ENCODE peak calls at places on chromosomes 5 and 9, in ten cellular contexts. M is progenitor cell of endocrine pancreas, A is fibroblast of mammary gland, G is colonic mucosa, R is MCF 10A, B is IMR-90, D is uterus, W is A549, X is D721Med, C is fibroblast of pulmonary artery. N is an unnamed sample.

GRCh38 chr9:37197158-37198033 is 77.0 kb downstream of the ZCCHC7 start:
- DNase-seq in M (no peak), A (peak), G (no peak), R (peak), B (peak), D (no peak), W (no peak), X (peak), C (peak), N (no peak)

GRCh38 chr5:27908341-27908740 is 870.0 kb upstream of the CDH9 start:
- DNase-seq in M (no peak), A (no peak), G (no peak), R (peak), B (no peak), D (no peak), W (no peak), X (no peak), C (no peak), N (no peak)

GRCh38 chr5:148027505-148027904 is 36.3 kb upstream of the SPINK5 start:
- DNase-seq in M (no peak), A (no peak), G (no peak), R (no peak), B (no peak), D (no peak), W (no peak), X (no peak), C (no peak), N (no peak)

GRCh38 chr9:93084471-93084881 is 11.5 kb upstream of the CARD19 start:
- DNase-seq in M (no peak), A (no peak), G (peak), R (no peak), B (no peak), D (no peak), W (no peak), X (peak), C (no peak), N (no peak)

GRCh38 chr9:108865037-108865436 is 3.0 kb downstream of the ACTL7A start:
- DNase-seq in M (no peak), A (peak), G (no peak), R (peak), B (no peak), D (no peak), W (no peak), X (no peak), C (no peak), N (no peak)

GRCh38 chr9:120152295-120152694 is 427.7 kb downstream of the CDK5RAP2 start:
- DNase-seq in M (no peak), A (peak), G (no peak), R (no peak), B (no peak), D (no peak), W (no peak), X (no peak), C (no peak), N (no peak)

GRCh38 chr9:127608104-127608966 is 3.7 kb upstream of the STXBP1 start:
- DNase-seq in M (peak), A (peak), G (peak), R (peak), B (peak), D (peak), W (peak), X (peak), C (peak), N (peak)

GRCh38 chr5:118311103-118311502 is 677.2 kb downstream of the DTWD2 start:
- DNase-seq in M (no peak), A (no peak), G (no peak), R (no peak), B (no peak), D (no peak), W (no peak), X (no peak), C (no peak), N (no peak)

GRCh38 chr5:61816585-61817450 is 484.8 kb downstream of the ZSWIM6 start:
- DNase-seq in M (no peak), A (no peak), G (no peak), R (no peak), B (no peak), D (no peak), W (no peak), X (no peak), C (no peak), N (no peak)

GRCh38 chr9:68964102-68964541 is 49.8 kb downstream of the PRKACG start:
- DNase-seq in M (no peak), A (no peak), G (peak), R (no peak), B (no peak), D (no peak), W (no peak), X (no peak), C (no peak), N (no peak)

GRCh38 chr9:129910628-129911567 is 75.6 kb downstream of the USP20 start:
- DNase-seq in M (no peak), A (peak), G (no peak), R (peak), B (peak), D (no peak), W (peak), X (no peak), C (peak), N (no peak)

GRCh38 chr5:35457912-35458823 is 159.5 kb upstream of the SPEF2 start:
- DNase-seq in M (no peak), A (no peak), G (no peak), R (no peak), B (no peak), D (no peak), W (no peak), X (no peak), C (no peak), N (no peak)

GRCh38 chr9:36050472-36050871 is 13.8 kb downstream of the RECK start:
- DNase-seq in M (no peak), A (no peak), G (no peak), R (no peak), B (no peak), D (no peak), W (no peak), X (no peak), C (no peak), N (no peak)

GRCh38 chr9:95087659-95088242 is 229.8 kb downstream of the FANCC start:
- DNase-seq in M (no peak), A (no peak), G (no peak), R (peak), B (no peak), D (no peak), W (peak), X (no peak), C (no peak), N (peak)

GRCh38 chr5:13331585-13331984 is 612.9 kb downstream of the DNAH5 start:
- DNase-seq in M (no peak), A (no peak), G (no peak), R (no peak), B (no peak), D (no peak), W (no peak), X (no peak), C (no peak), N (no peak)

GRCh38 chr5:132736853-132737833 is at the start of gene KIF3A:
- DNase-seq in M (peak), A (peak), G (peak), R (peak), B (peak), D (peak), W (peak), X (peak), C (peak), N (peak)

GRCh38 chr9:26026423-26027100 is 348.3 kb upstream of the TUSC1 start:
- DNase-seq in M (no peak), A (no peak), G (no peak), R (no peak), B (no peak), D (no peak), W (no peak), X (no peak), C (no peak), N (no peak)

GRCh38 chr5:151799407-151799806 is 27.7 kb downstream of the G3BP1 start:
- DNase-seq in M (no peak), A (peak), G (no peak), R (peak), B (peak), D (no peak), W (no peak), X (no peak), C (peak), N (no peak)

GRCh38 chr5:170225326-170226137 is 7.3 kb upstream of the C5orf58 start:
- DNase-seq in M (peak), A (peak), G (peak), R (peak), B (peak), D (peak), W (peak), X (no peak), C (peak), N (peak)

GRCh38 chr9:36893148-36893547 is 140.9 kb downstream of the PAX5 start:
- DNase-seq in M (no peak), A (no peak), G (no peak), R (no peak), B (no peak), D (no peak), W (no peak), X (no peak), C (no peak), N (no peak)

GRCh38 chr9:82695704-82696103 is 367.2 kb downstream of the RASEF start:
- DNase-seq in M (no peak), A (no peak), G (no peak), R (no peak), B (no peak), D (no peak), W (no peak), X (no peak), C (no peak), N (no peak)

GRCh38 chr5:34044950-34045525 is 2.0 kb upstream of the C1QTNF3 start:
- DNase-seq in M (no peak), A (peak), G (no peak), R (no peak), B (no peak), D (no peak), W (no peak), X (no peak), C (no peak), N (no peak)

GRCh38 chr9:98216391-98216790 is 24.0 kb upstream of the CORO2A start:
- DNase-seq in M (no peak), A (no peak), G (no peak), R (no peak), B (no peak), D (no peak), W (no peak), X (no peak), C (no peak), N (no peak)

GRCh38 chr5:59542841-59543825 is 350.4 kb downstream of the PDE4D start:
- DNase-seq in M (no peak), A (peak), G (peak), R (no peak), B (no peak), D (peak), W (no peak), X (no peak), C (peak), N (peak)

GRCh38 chr5:96871022-96871388 is 5.3 kb upstream of the ERAP2 start:
- DNase-seq in M (no peak), A (no peak), G (no peak), R (no peak), B (no peak), D (no peak), W (no peak), X (no peak), C (no peak), N (no peak)

GRCh38 chr5:37825334-37825915 is 14.4 kb downstream of the GDNF start:
- DNase-seq in M (no peak), A (no peak), G (no peak), R (no peak), B (no peak), D (no peak), W (no peak), X (no peak), C (no peak), N (no peak)

GRCh38 chr9:27572036-27572435 is 1.2 kb downstream of the C9orf72 start:
- DNase-seq in M (no peak), A (no peak), G (no peak), R (no peak), B (no peak), D (no peak), W (no peak), X (no peak), C (no peak), N (no peak)

GRCh38 chr5:82793808-82794419 is 283.3 kb downstream of the TMEM167A start:
- DNase-seq in M (no peak), A (peak), G (peak), R (peak), B (peak), D (no peak), W (peak), X (no peak), C (peak), N (peak)

GRCh38 chr9:7042124-7042523 is 284.4 kb downstream of the KDM4C start:
- DNase-seq in M (no peak), A (peak), G (no peak), R (peak), B (peak), D (no peak), W (no peak), X (no peak), C (no peak), N (no peak)

DNA sequence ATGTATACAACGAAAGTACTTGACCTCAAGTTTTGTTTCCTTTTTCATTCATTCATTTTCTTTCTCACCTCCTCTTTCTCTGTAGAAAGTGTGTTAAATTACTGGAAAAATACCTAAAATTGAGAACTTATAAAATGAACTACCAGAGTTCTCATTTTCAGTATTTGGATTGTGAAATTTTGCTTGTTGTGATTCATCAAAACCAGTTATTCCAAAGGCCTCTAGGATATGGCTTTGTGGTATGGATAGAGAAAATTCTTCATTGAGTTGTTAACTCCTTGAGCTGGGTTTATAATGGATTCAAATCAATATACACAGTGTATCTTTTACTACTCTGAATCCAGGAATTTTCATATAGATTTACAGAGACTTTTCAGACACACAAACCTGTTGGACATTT is 287.6 kb downstream of the KDM4C start:
- DNase-seq in M (no peak), A (peak), G (no peak), R (peak), B (peak), D (no peak), W (no peak), X (no peak), C (peak), N (no peak)
- TF ChIP-seq CTCF in M (no peak), A (no peak), G (no peak), R (no peak), B (no peak), D (no peak), W (no peak), X (no peak), C (no peak), N (no peak)

GRCh38 chr9:136343121-136343883 is 16.0 kb downstream of the GPSM1 start:
- DNase-seq in M (no peak), A (no peak), G (no peak), R (no peak), B (no peak), D (no peak), W (no peak), X (no peak), C (no peak), N (peak)

GRCh38 chr9:136343884-136344269 is 16.5 kb downstream of the GPSM1 start:
- DNase-seq in M (no peak), A (no peak), G (no peak), R (no peak), B (no peak), D (no peak), W (no peak), X (no peak), C (no peak), N (no peak)

GRCh38 chr9:136341769-136342168 is 14.4 kb downstream of the GPSM1 start:
- DNase-seq in M (no peak), A (no peak), G (no peak), R (no peak), B (no peak), D (no peak), W (no peak), X (no peak), C (no peak), N (no peak)

GRCh38 chr9:136341042-136341655 is 13.8 kb downstream of the GPSM1 start:
- DNase-seq in M (no peak), A (no peak), G (no peak), R (no peak), B (no peak), D (no peak), W (no peak), X (no peak), C (no peak), N (peak)

DNA sequence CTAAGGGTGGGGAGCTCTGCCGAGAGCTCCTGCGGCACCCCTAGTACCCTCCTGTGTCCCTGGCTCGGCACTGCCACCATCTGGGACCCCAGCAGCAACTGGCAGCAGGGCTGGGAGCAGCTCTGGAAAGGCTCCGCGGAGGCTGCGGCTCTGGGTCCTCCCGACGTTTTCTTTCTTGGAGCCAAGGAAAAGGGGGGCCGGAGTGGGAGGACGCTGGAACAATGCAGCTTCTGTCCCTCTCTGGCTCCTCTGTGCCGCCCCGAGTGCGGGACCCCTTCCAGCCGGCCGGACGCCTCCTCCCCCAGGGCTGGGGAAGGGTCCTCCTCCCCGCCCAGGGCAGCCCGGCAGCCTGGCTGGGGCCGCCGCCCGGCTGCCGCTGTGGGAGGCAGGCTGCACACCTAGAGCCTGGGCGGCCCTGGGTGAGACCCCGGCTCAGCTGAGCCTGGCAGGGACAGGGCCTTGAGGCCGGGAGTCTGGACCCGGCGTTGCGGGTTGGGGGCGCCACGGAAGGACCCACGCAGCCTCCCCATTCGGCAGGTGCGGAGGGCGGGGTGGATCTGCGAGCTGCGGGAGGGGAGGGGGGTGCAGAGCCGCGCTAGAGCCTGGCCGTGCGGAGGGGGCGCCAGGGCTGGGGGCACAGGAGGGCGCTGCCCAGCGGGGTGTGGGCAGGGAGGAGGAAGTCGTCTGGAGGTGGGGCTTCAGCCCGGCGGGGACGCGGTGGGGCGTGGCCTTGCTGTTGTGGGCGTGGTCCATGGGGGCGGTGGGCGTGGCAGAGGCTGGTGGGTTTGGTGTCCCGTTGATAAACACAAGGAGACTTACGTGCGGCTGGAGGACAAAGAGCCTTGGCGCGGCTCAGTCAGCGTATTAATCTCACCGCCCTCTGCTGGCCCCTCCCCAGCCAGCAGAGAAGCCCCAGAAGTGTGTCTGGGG is 15.1 kb downstream of the GPSM1 start:
- DNase-seq in M (peak), A (peak), G (peak), R (peak), B (peak), D (peak), W (no peak), X (no peak), C (peak), N (peak)
- TF ChIP-seq CTCF in M (no peak), A (no peak), G (no peak), R (no peak), B (peak), D (no peak), W (no peak), X (no peak), C (no peak), N (no peak)

DNA sequence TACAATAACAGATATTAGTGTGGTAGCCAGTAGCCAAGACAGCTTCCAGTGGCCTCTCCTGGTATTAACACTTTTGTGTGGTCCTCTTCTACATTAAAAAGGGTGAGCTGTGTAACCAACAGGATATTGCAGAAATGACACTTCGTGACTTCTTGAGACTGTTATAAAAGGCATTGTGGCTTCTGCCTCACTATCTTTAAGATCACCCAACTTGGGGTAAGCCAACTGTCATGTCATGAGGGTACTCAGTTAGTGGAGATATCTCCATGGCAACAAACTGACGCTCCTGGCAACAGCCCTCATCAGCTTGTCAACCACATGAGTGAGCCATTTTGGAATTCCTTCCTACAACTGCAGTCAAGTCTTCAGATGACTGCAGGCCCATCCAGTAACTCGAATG is 121.7 kb downstream of the DEPDC1B start:
- DNase-seq in M (no peak), A (no peak), G (no peak), R (no peak), B (no peak), D (no peak), W (no peak), X (no peak), C (no peak), N (no peak)
- TF ChIP-seq CTCF in M (no peak), A (no peak), G (no peak), R (no peak), B (no peak), D (no peak), W (no peak), X (no peak), C (no peak), N (no peak)

DNA sequence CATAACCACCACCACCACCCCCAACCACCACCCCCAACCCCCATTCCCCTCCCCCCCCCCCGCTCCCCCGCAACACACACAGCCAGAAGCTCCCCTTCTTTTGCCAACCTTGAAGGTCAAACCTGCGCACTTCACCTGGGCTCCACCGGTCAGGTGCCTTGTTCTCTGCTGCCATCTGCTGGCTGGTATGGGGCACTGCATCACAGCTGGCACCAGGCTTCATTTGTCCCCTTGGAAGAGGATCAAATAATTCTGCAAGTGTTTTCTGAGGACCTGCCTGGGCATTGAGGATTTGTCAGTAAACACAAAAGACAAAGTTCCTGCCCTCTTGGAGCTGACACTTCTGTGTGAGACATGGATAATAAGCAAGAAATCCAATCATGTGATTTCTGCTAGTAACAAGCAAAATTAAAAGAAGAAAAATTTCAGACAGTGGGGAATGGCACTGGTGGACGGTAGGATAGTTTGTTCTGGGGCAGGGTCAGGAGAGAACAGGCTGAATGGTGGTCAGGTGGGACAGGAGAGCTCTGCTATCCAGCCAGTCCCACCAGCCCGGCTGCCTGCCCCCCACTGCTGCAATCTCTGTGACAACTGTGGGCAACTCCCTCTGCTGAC is 55.6 kb upstream of the LMX1B start:
- DNase-seq in M (peak), A (peak), G (peak), R (peak), B (peak), D (peak), W (peak), X (peak), C (peak), N (peak)
- TF ChIP-seq CTCF in M (peak), A (peak), G (peak), R (peak), B (peak), D (peak), W (peak), X (peak), C (peak), N (peak)

N was measured in stomach.